ENCODE peak calls at places on chromosomes 16 and 17, in ten cellular contexts. S is fibroblast of pulmonary artery; N is GM13977; Z is SW480; L is EL; U is nephron progenitor cell; X is foreskin keratinocyte; Y is stimulated activated CD8-positive, alpha-beta memory T cell treated with anti-CD3 and anti-CD28 coated beads, Interleukin-12 subunit alpha, Interleukin-12 subunit beta, amount 100 ng/mL, for 1 hour; R is WTC11; W is NCI-H524. D is an unnamed sample.

GRCh38 chr17:63546308-63547082 is 3.8 kb upstream of the DCAF7 start:
- DNase-seq in S (no peak), N (no peak), Z (no peak), L (no peak), U (no peak), X (no peak), Y (no peak), R (no peak), W (no peak), D (no peak)

GRCh38 chr17:67335245-67335835 is 31.0 kb downstream of the PSMD12 start:
- DNase-seq in S (no peak), N (no peak), Z (no peak), L (no peak), U (no peak), X (no peak), Y (no peak), R (no peak), W (no peak), D (no peak)

GRCh38 chr17:4540224-4541040 is 14.8 kb downstream of the MYBBP1A start:
- DNase-seq in S (no peak), N (no peak), Z (no peak), L (no peak), U (no peak), X (no peak), Y (no peak), R (peak; percentile 51), W (no peak), D (no peak)

GRCh38 chr16:48498761-48499600 is 111.0 kb downstream of the N4BP1 start:
- DNase-seq in S (peak; percentile 96), N (no peak), Z (no peak), L (peak; percentile 56), U (peak; percentile 30), X (peak; percentile 35), Y (no peak), R (no peak), W (no peak), D (no peak)

GRCh38 chr16:22291860-22292692 is 5.1 kb upstream of the POLR3E start:
- DNase-seq in S (peak; percentile 56), N (no peak), Z (peak; percentile 24), L (no peak), U (no peak), X (no peak), Y (no peak), R (no peak), W (no peak), D (no peak)

GRCh38 chr16:70675851-70676513 is 9.9 kb downstream of the MTSS2 start:
- DNase-seq in S (no peak), N (no peak), Z (no peak), L (no peak), U (no peak), X (no peak), Y (no peak), R (no peak), W (no peak), D (no peak)

GRCh38 chr17:28347261-28347891 is 10.0 kb downstream of the POLDIP2 start:
- DNase-seq in S (peak; percentile 96), N (no peak), Z (peak; percentile 53), L (peak; percentile 95), U (no peak), X (peak; percentile 80), Y (no peak), R (no peak), W (no peak), D (no peak)

GRCh38 chr16:3608069-3608468 is 3.3 kb downstream of the SLX4 start:
- DNase-seq in S (no peak), N (no peak), Z (no peak), L (no peak), U (no peak), X (no peak), Y (no peak), R (peak; percentile 0), W (no peak), D (no peak)

GRCh38 chr17:8922451-8922850 is 43.1 kb downstream of the PIK3R5 start:
- DNase-seq in S (peak; percentile 91), N (no peak), Z (no peak), L (peak; percentile 95), U (no peak), X (peak; percentile 71), Y (no peak), R (no peak), W (no peak), D (no peak)

D was measured in GM10248.